ENCODE peak calls at places on chromosomes 7 and 10, in six cellular contexts. One of them, this sample, is unnamed.
A peak's percentile ranks its signal among the peaks of the same experiment; 100 is the strongest.

GRCh38 chr10:93384006-93384405 is 98.1 kb downstream of the MYOF start:
- DNase-seq in EL: peak; percentile 88
- DNase-seq in amniotic stem cell: no peak
- DNase-seq in cardiac muscle cell: no peak
- DNase-seq in anterior cingulate cortex: no peak
- DNase-seq in activated CD8-positive, alpha-beta memory T cell treated with anti-CD3 and anti-CD28 coated beads, Interleukin-2, amount 10 ng/mL, durations not matched to agents 7 days and 5 days: no peak
- DNase-seq in this sample: no peak

GRCh38 chr10:118340486-118340885 is 1.6 kb downstream of the FAM204A start:
- DNase-seq in EL: no peak
- DNase-seq in amniotic stem cell: no peak
- DNase-seq in cardiac muscle cell: no peak
- DNase-seq in anterior cingulate cortex: no peak
- DNase-seq in activated CD8-positive, alpha-beta memory T cell treated with anti-CD3 and anti-CD28 coated beads, Interleukin-2, amount 10 ng/mL, durations not matched to agents 7 days and 5 days: no peak
- DNase-seq in this sample: peak; percentile 11

GRCh38 chr10:77592946-77593636 is 44.5 kb downstream of the KCNMA1 start:
- DNase-seq in EL: peak; percentile 94
- DNase-seq in amniotic stem cell: peak; percentile 89
- DNase-seq in cardiac muscle cell: no peak
- DNase-seq in anterior cingulate cortex: no peak
- DNase-seq in activated CD8-positive, alpha-beta memory T cell treated with anti-CD3 and anti-CD28 coated beads, Interleukin-2, amount 10 ng/mL, durations not matched to agents 7 days and 5 days: no peak
- DNase-seq in this sample: peak; percentile 15

GRCh38 chr7:150855476-150856302 is 3.4 kb downstream of the AOC1 start:
- DNase-seq in EL: no peak
- DNase-seq in amniotic stem cell: no peak
- DNase-seq in cardiac muscle cell: no peak
- DNase-seq in anterior cingulate cortex: no peak
- DNase-seq in activated CD8-positive, alpha-beta memory T cell treated with anti-CD3 and anti-CD28 coated beads, Interleukin-2, amount 10 ng/mL, durations not matched to agents 7 days and 5 days: no peak
- DNase-seq in this sample: no peak

GRCh38 chr7:120770206-120770605 is 87.7 kb downstream of the TSPAN12 start:
- DNase-seq in EL: no peak
- DNase-seq in amniotic stem cell: no peak
- DNase-seq in cardiac muscle cell: no peak
- DNase-seq in anterior cingulate cortex: no peak
- DNase-seq in activated CD8-positive, alpha-beta memory T cell treated with anti-CD3 and anti-CD28 coated beads, Interleukin-2, amount 10 ng/mL, durations not matched to agents 7 days and 5 days: no peak
- DNase-seq in this sample: no peak

GRCh38 chr7:139660317-139661042 is 117.3 kb downstream of the HIPK2 start:
- DNase-seq in EL: no peak
- DNase-seq in amniotic stem cell: no peak
- DNase-seq in cardiac muscle cell: no peak
- DNase-seq in anterior cingulate cortex: no peak
- DNase-seq in activated CD8-positive, alpha-beta memory T cell treated with anti-CD3 and anti-CD28 coated beads, Interleukin-2, amount 10 ng/mL, durations not matched to agents 7 days and 5 days: no peak
- DNase-seq in this sample: peak; percentile 35

GRCh38 chr10:96626795-96627194 is 40.0 kb upstream of the TM9SF3 start:
- DNase-seq in EL: no peak
- DNase-seq in amniotic stem cell: no peak
- DNase-seq in cardiac muscle cell: no peak
- DNase-seq in anterior cingulate cortex: no peak
- DNase-seq in activated CD8-positive, alpha-beta memory T cell treated with anti-CD3 and anti-CD28 coated beads, Interleukin-2, amount 10 ng/mL, durations not matched to agents 7 days and 5 days: no peak
- DNase-seq in this sample: peak; percentile 43

GRCh38 chr7:116500071-116500853 is 724 bp downstream of the CAV2 start:
- DNase-seq in EL: peak; percentile 54
- DNase-seq in amniotic stem cell: no peak
- DNase-seq in cardiac muscle cell: peak; percentile 26
- DNase-seq in anterior cingulate cortex: no peak
- DNase-seq in activated CD8-positive, alpha-beta memory T cell treated with anti-CD3 and anti-CD28 coated beads, Interleukin-2, amount 10 ng/mL, durations not matched to agents 7 days and 5 days: peak; percentile 72
- DNase-seq in this sample: peak; percentile 37

GRCh38 chr10:110076559-110077318 is 69.0 kb downstream of the ADD3 start:
- DNase-seq in EL: peak; percentile 71
- DNase-seq in amniotic stem cell: peak; percentile 18
- DNase-seq in cardiac muscle cell: no peak
- DNase-seq in anterior cingulate cortex: no peak
- DNase-seq in activated CD8-positive, alpha-beta memory T cell treated with anti-CD3 and anti-CD28 coated beads, Interleukin-2, amount 10 ng/mL, durations not matched to agents 7 days and 5 days: peak; percentile 65
- DNase-seq in this sample: peak; percentile 43

GRCh38 chr7:86687831-86688230 is 44.1 kb downstream of the GRM3 start:
- DNase-seq in EL: no peak
- DNase-seq in amniotic stem cell: no peak
- DNase-seq in cardiac muscle cell: no peak
- DNase-seq in anterior cingulate cortex: no peak
- DNase-seq in activated CD8-positive, alpha-beta memory T cell treated with anti-CD3 and anti-CD28 coated beads, Interleukin-2, amount 10 ng/mL, durations not matched to agents 7 days and 5 days: no peak
- DNase-seq in this sample: no peak

GRCh38 chr10:118958984-118959916 is 70.3 kb upstream of the NANOS1 start:
- DNase-seq in EL: peak; percentile 85
- DNase-seq in amniotic stem cell: peak; percentile 14
- DNase-seq in cardiac muscle cell: no peak
- DNase-seq in anterior cingulate cortex: peak; percentile 25
- DNase-seq in activated CD8-positive, alpha-beta memory T cell treated with anti-CD3 and anti-CD28 coated beads, Interleukin-2, amount 10 ng/mL, durations not matched to agents 7 days and 5 days: peak; percentile 16
- DNase-seq in this sample: peak; percentile 22

GRCh38 chr7:18498327-18498726 is 2.8 kb downstream of the HDAC9 start:
- DNase-seq in EL: no peak
- DNase-seq in amniotic stem cell: no peak
- DNase-seq in cardiac muscle cell: no peak
- DNase-seq in anterior cingulate cortex: no peak
- DNase-seq in activated CD8-positive, alpha-beta memory T cell treated with anti-CD3 and anti-CD28 coated beads, Interleukin-2, amount 10 ng/mL, durations not matched to agents 7 days and 5 days: no peak
- DNase-seq in this sample: no peak

This sample was measured in K562.